ENCODE peak calls at places on chromosomes 16 and 17, in four cellular contexts. One of them, this sample, is unnamed.

GRCh38 chr16:84532299-84532724 is 27.9 kb upstream of the MEAK7 start:
- DNase-seq in foreskin fibroblast: peak
- DNase-seq in ACHN: peak
- DNase-seq in activated CD4-positive, alpha-beta T cell treated with anti-CD3 and anti-CD28 coated beads, Interleukin-2, amount 10 ng/mL, durations not matched to agents 7 days and 5 days: no peak
- DNase-seq in this sample: no peak

GRCh38 chr16:81384006-81384405 is 60.6 kb upstream of the CMIP start:
- DNase-seq in ACHN: no peak
- DNase-seq in foreskin fibroblast: no peak
- DNase-seq in activated CD4-positive, alpha-beta T cell treated with anti-CD3 and anti-CD28 coated beads, Interleukin-2, amount 10 ng/mL, durations not matched to agents 7 days and 5 days: no peak
- DNase-seq in this sample: no peak

GRCh38 chr16:6803171-6803570 is 529.5 kb upstream of the RBFOX1 start:
- DNase-seq in foreskin fibroblast: no peak
- DNase-seq in activated CD4-positive, alpha-beta T cell treated with anti-CD3 and anti-CD28 coated beads, Interleukin-2, amount 10 ng/mL, durations not matched to agents 7 days and 5 days: no peak
- DNase-seq in ACHN: no peak
- DNase-seq in this sample: no peak

GRCh38 chr16:51907680-51908079 is 639.3 kb downstream of the TOX3 start:
- DNase-seq in activated CD4-positive, alpha-beta T cell treated with anti-CD3 and anti-CD28 coated beads, Interleukin-2, amount 10 ng/mL, durations not matched to agents 7 days and 5 days: no peak
- DNase-seq in foreskin fibroblast: no peak
- DNase-seq in ACHN: no peak
- DNase-seq in this sample: no peak

GRCh38 chr17:11996722-11997146 is 541 bp downstream of the ZNF18 start:
- DNase-seq in foreskin fibroblast: no peak
- DNase-seq in activated CD4-positive, alpha-beta T cell treated with anti-CD3 and anti-CD28 coated beads, Interleukin-2, amount 10 ng/mL, durations not matched to agents 7 days and 5 days: peak
- DNase-seq in ACHN: peak
- DNase-seq in this sample: no peak

GRCh38 chr17:82013772-82014321 is 8.8 kb downstream of the CENPX start:
- DNase-seq in foreskin fibroblast: no peak
- DNase-seq in ACHN: no peak
- DNase-seq in activated CD4-positive, alpha-beta T cell treated with anti-CD3 and anti-CD28 coated beads, Interleukin-2, amount 10 ng/mL, durations not matched to agents 7 days and 5 days: no peak
- DNase-seq in this sample: no peak

GRCh38 chr17:4944163-4944553 is 4.1 kb downstream of the RNF167 start:
- DNase-seq in ACHN: no peak
- DNase-seq in foreskin fibroblast: no peak
- DNase-seq in activated CD4-positive, alpha-beta T cell treated with anti-CD3 and anti-CD28 coated beads, Interleukin-2, amount 10 ng/mL, durations not matched to agents 7 days and 5 days: peak
- DNase-seq in this sample: no peak

GRCh38 chr16:82396509-82396908 is 226.5 kb upstream of the MPHOSPH6 start:
- DNase-seq in activated CD4-positive, alpha-beta T cell treated with anti-CD3 and anti-CD28 coated beads, Interleukin-2, amount 10 ng/mL, durations not matched to agents 7 days and 5 days: no peak
- DNase-seq in ACHN: no peak
- DNase-seq in foreskin fibroblast: no peak
- DNase-seq in this sample: no peak